ENCODE peak calls at places on chromosomes 3 and 15, in four cellular contexts. T is NB4; X is brain microvascular endothelial cell; G is activated CD4-positive, alpha-beta T cell treated with anti-CD3 and anti-CD28 coated beads, Interleukin-2, amount 50 U/mL, for 4 hours. W is an unnamed sample.

GRCh38 chr3:195356151-195357086 is 85.5 kb upstream of the XXYLT1 start:
- DNase-seq in T (no peak), X (no peak), G (no peak), W (no peak)

GRCh38 chr3:136818191-136818850 is 605 bp upstream of the SLC35G2 start:
- DNase-seq in T (peak; percentile 81), X (peak; percentile 83), G (peak; percentile 15), W (peak; percentile 61)

GRCh38 chr15:58458076-58458475 is 26.3 kb downstream of the LIPC start:
- DNase-seq in T (peak; percentile 71), X (no peak), G (no peak), W (no peak)

GRCh38 chr3:172323894-172324590 is 124.2 kb downstream of the GHSR start:
- DNase-seq in T (no peak), X (peak; percentile 79), G (no peak), W (no peak)

GRCh38 chr3:53938645-53939044 is 47.0 kb upstream of the SELENOK start:
- DNase-seq in T (peak; percentile 56), X (peak; percentile 52), G (peak; percentile 10), W (no peak)

GRCh38 chr3:98567646-98568280 is 25.6 kb downstream of the CPOX start:
- DNase-seq in T (no peak), X (no peak), G (no peak), W (no peak)

GRCh38 chr15:91520848-91521247 is 332.7 kb upstream of the SLCO3A1 start:
- DNase-seq in T (no peak), X (no peak), G (no peak), W (no peak)

GRCh38 chr15:42131826-42132806 is 24.3 kb downstream of the PLA2G4F start:
- DNase-seq in T (no peak), X (no peak), G (no peak), W (no peak)

GRCh38 chr3:51145811-51146585 is 239.1 kb upstream of the MANF start:
- DNase-seq in T (no peak), X (no peak), G (no peak), W (no peak)

GRCh38 chr15:47993051-47993450 is 127.7 kb upstream of the SLC24A5 start:
- DNase-seq in T (no peak), X (no peak), G (no peak), W (no peak)

GRCh38 chr3:129463736-129464135 is 23.7 kb downstream of the IFT122 start:
- DNase-seq in T (no peak), X (no peak), G (no peak), W (no peak)

GRCh38 chr3:197516517-197516889 is 39.3 kb downstream of the BDH1 start:
- DNase-seq in T (peak; percentile 70), X (peak; percentile 93), G (peak; percentile 44), W (peak; percentile 13)

GRCh38 chr3:149283401-149283800 is 50.0 kb downstream of the TM4SF18 start:
- DNase-seq in T (no peak), X (no peak), G (no peak), W (no peak)

GRCh38 chr15:42591238-42591936 is 16.0 kb downstream of the STARD9 start:
- DNase-seq in T (peak; percentile 32), X (peak; percentile 25), G (no peak), W (no peak)

GRCh38 chr3:156307704-156308103 is 187.3 kb downstream of the KCNAB1 start:
- DNase-seq in T (no peak), X (peak; percentile 93), G (no peak), W (peak; percentile 46)

GRCh38 chr3:141798455-141798854 is 35.2 kb downstream of the GRK7 start:
- DNase-seq in T (peak; percentile 30), X (no peak), G (no peak), W (no peak)

GRCh38 chr3:182527745-182528144 is 265.6 kb upstream of the ATP11B start:
- DNase-seq in T (no peak), X (no peak), G (no peak), W (no peak)

GRCh38 chr3:188001052-188001567 is 152.8 kb upstream of the LPP start:
- DNase-seq in T (no peak), X (no peak), G (no peak), W (no peak)

GRCh38 chr3:13876451-13876850 is 3.4 kb downstream of the WNT7A start:
- DNase-seq in T (no peak), X (no peak), G (no peak), W (no peak)

GRCh38 chr3:75295013-75295412 is 369.1 kb upstream of the FRG2C start:
- DNase-seq in T (no peak), X (no peak), G (no peak), W (no peak)

W was measured in amniotic stem cell.